ENCODE peak calls at places on chromosome 14, in nine cellular contexts. A is endothelial cell of umbilical vein; R is hepatocyte; I is MM.1S; Q is body of pancreas; S is CD8-positive, alpha-beta T cell; T is endodermal cell; H is left ventricle myocardium inferior; F is DND-41. G is an unnamed sample. For H3K9me3, the result is how much of the 10 kb centered on the place peaks cover.

GRCh38 chr14:99728231-99728920 is 44.3 kb downstream of the CYP46A1 start:
- DNase-seq in A (no peak), R (no peak), I (no peak), Q (peak), S (peak), T (peak), H (peak), F (no peak), G (no peak)

GRCh38 chr14:95686935-95687334 is 709 bp downstream of the TCL1B start:
- DNase-seq in A (no peak), R (no peak), I (no peak), Q (no peak), S (no peak), T (peak), H (no peak), F (no peak), G (no peak)

GRCh38 chr14:31787377-31787776 is 226.2 kb downstream of the NUBPL start:
- DNase-seq in A (no peak), R (no peak), I (no peak), Q (no peak), S (no peak), T (no peak), H (no peak), F (no peak), G (no peak)

GRCh38 chr14:61603736-61604135 is 91.6 kb upstream of the HIF1A start:
- DNase-seq in A (no peak), R (no peak), I (no peak), Q (no peak), S (no peak), T (no peak), H (no peak), F (no peak), G (no peak)

GRCh38 chr14:72645706-72646105 is 248.2 kb downstream of the DPF3 start:
- DNase-seq in A (no peak), R (no peak), I (no peak), Q (no peak), S (no peak), T (no peak), H (no peak), F (no peak), G (no peak)

GRCh38 chr14:36988568-36988967 is 183.8 kb downstream of the SLC25A21 start:
- DNase-seq in A (no peak), R (no peak), I (no peak), Q (no peak), S (no peak), T (no peak), H (no peak), F (no peak), G (no peak)

GRCh38 chr14:59175404-59175803 is 13.1 kb upstream of the DAAM1 start:
- DNase-seq in A (no peak), R (no peak), I (no peak), Q (no peak), S (no peak), T (no peak), H (no peak), F (no peak), G (no peak)

GRCh38 chr14:22339277-22339676 is 249.7 kb downstream of the DAD1 start:
- DNase-seq in A (no peak), R (no peak), I (no peak), Q (peak), S (no peak), T (no peak), H (peak), F (no peak), G (no peak)

GRCh38 chr14:104423715-104424405 is 155.7 kb upstream of the C14orf180 start:
- DNase-seq in A (no peak), R (no peak), I (no peak), Q (no peak), S (no peak), T (peak), H (no peak), F (no peak), G (no peak)

GRCh38 chr14:65332141-65332871 is 80.2 kb upstream of the FUT8 start:
- DNase-seq in A (peak), R (no peak), I (no peak), Q (no peak), S (no peak), T (no peak), H (no peak), F (no peak), G (no peak)

GRCh38 chr14:69693145-69693544 is 73.8 kb upstream of the SRSF5 start:
- DNase-seq in A (peak), R (no peak), I (peak), Q (peak), S (no peak), T (peak), H (peak), F (no peak), G (no peak)

GRCh38 chr14:86946446-86946845 is 1046.5 kb downstream of the GALC start:
- DNase-seq in A (no peak), R (no peak), I (no peak), Q (no peak), S (no peak), T (no peak), H (no peak), F (no peak), G (no peak)

GRCh38 chr14:25308244-25308643 is 258.3 kb upstream of the STXBP6 start:
- DNase-seq in A (no peak), R (no peak), I (no peak), Q (no peak), S (no peak), T (peak), H (no peak), F (no peak), G (no peak)

GRCh38 chr14:52802597-52802996 is 11.2 kb upstream of the GNPNAT1 start:
- DNase-seq in A (no peak), R (no peak), I (no peak), Q (no peak), S (no peak), T (no peak), H (no peak), F (no peak), G (no peak)

GRCh38 chr14:52797653-52798052 is 6.2 kb upstream of the GNPNAT1 start:
- DNase-seq in A (no peak), R (no peak), I (no peak), Q (no peak), S (no peak), T (no peak), H (no peak), F (no peak), G (no peak)

GRCh38 chr14:52798826-52799225 is 7.4 kb upstream of the GNPNAT1 start:
- DNase-seq in A (no peak), R (no peak), I (no peak), Q (no peak), S (no peak), T (no peak), H (no peak), F (no peak), G (no peak)

GRCh38 chr14:52801014-52801708 is 9.8 kb upstream of the GNPNAT1 start:
- DNase-seq in A (no peak), R (no peak), I (no peak), Q (no peak), S (no peak), T (no peak), H (no peak), F (no peak), G (no peak)
- TF ChIP-seq CTCF in A (no peak), R (no peak), I (no peak), Q (no peak), S (no peak), T (no peak), H (no peak), F (no peak), G (no peak)

GRCh38 chr14:52068741-52069616 is at the start of gene NID2:
- DNase-seq in A (peak), R (peak), I (no peak), Q (peak), S (peak), T (peak), H (peak), F (no peak), G (no peak)
- H3K27ac ChIP-seq in A (no peak), R (peak), I (no peak), Q (peak), S (no peak), T (no peak), H (peak), F (no peak), G (no peak)

GRCh38 chr14:105836160-105836559 is 309.8 kb downstream of the TMEM121 start:
- DNase-seq in A (no peak), R (no peak), I (no peak), Q (no peak), S (no peak), T (no peak), H (no peak), F (no peak), G (no peak)

GRCh38 chr14:105838591-105839424 is 312.4 kb downstream of the TMEM121 start:
- DNase-seq in A (no peak), R (no peak), I (no peak), Q (no peak), S (no peak), T (no peak), H (no peak), F (no peak), G (no peak)

GRCh38 chr14:105836730-105837129 is 310.3 kb downstream of the TMEM121 start:
- DNase-seq in A (no peak), R (no peak), I (no peak), Q (no peak), S (no peak), T (no peak), H (no peak), F (no peak), G (no peak)

GRCh38 chr14:105838107-105838506 is 311.7 kb downstream of the TMEM121 start:
- DNase-seq in A (no peak), R (no peak), I (no peak), Q (no peak), S (no peak), T (no peak), H (no peak), F (no peak), G (no peak)

DNA sequence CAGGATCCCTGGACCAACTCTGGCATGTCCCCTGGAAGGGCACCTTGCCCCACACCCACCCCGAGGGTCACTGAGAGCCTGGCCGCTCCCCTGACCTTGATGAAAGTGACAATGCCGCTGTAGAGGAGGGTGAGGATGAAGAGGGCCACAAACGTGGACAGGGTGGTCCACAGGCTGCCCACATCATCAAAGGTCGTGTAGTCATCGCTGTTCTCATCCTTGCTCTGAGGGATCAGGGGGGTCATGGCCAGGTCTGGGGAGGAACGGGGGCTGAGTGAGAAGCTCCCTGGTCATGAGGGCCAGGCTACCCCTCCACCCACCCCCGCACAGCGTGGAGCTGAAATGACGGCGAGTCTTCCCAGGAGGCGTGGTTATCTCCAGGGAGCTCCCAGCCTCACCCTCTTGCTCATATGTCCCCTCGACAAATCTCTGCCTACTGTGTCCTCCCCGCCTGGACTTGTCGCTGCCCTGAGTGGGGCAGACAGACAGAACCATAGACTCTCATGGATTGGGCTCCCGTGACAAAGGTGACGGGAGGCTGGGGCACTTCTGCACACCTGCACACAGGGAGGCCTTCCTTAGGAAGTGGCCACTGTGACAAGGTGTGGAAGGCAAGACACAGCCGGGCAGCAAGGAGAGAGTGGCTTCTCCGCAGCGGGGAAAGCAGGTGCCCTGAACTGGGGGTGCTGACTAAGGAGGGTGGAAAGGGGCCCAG is 311.1 kb downstream of the TMEM121 start:
- DNase-seq in A (no peak), R (no peak), I (no peak), Q (no peak), S (no peak), T (no peak), H (no peak), F (no peak), G (no peak)
- H3K9me3 ChIP-seq in A (under half), R (under half), I (under half), Q (under half), S (under half), T (half or more), H (under half), F (under half), G (under half)

GRCh38 chr14:100901391-100902183 is 1.9 kb downstream of the RTL1 start:
- DNase-seq in A (no peak), R (no peak), I (no peak), Q (peak), S (no peak), T (no peak), H (no peak), F (no peak), G (no peak)

GRCh38 chr14:100902295-100902694 is 1.2 kb downstream of the RTL1 start:
- DNase-seq in A (no peak), R (peak), I (no peak), Q (no peak), S (no peak), T (peak), H (no peak), F (no peak), G (no peak)

GRCh38 chr14:100899841-100900771 is 3.4 kb downstream of the RTL1 start:
- DNase-seq in A (peak), R (peak), I (no peak), Q (peak), S (no peak), T (peak), H (no peak), F (no peak), G (no peak)

GRCh38 chr14:100898935-100899840 is 4.3 kb downstream of the RTL1 start:
- DNase-seq in A (peak), R (peak), I (no peak), Q (peak), S (no peak), T (peak), H (peak), F (no peak), G (no peak)

DNA sequence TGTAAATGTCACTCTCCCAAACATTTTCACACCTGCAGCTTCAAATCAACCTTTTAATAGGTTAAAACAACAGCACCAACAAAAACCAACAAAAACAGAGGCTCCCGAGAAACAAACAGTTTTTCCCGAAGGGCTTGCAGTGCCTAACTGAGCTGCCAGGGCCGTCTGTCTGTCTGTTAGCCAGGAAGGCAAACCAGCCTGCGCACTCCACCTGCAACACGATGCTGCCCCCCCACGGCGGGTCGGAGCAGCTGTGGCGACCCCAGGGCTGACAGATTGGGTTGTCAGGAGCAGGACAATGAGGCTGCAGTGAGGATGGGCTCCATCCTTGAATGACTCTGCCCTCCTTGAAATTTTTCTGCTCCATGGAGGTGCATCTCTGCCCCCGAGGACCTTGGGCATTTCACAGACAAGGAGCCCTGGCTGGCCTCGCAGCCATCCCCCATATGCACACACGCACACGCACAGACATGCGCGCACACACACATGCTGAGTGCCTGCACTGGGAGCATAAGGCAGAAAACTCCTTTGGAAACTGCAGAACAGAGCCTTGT is 2.6 kb downstream of the RTL1 start:
- DNase-seq in A (peak), R (peak), I (no peak), Q (peak), S (no peak), T (peak), H (no peak), F (peak), G (no peak)
- TF ChIP-seq CTCF in A (peak), R (peak), I (no peak), Q (no peak), S (no peak), T (peak), H (no peak), F (peak), G (no peak)

DNA sequence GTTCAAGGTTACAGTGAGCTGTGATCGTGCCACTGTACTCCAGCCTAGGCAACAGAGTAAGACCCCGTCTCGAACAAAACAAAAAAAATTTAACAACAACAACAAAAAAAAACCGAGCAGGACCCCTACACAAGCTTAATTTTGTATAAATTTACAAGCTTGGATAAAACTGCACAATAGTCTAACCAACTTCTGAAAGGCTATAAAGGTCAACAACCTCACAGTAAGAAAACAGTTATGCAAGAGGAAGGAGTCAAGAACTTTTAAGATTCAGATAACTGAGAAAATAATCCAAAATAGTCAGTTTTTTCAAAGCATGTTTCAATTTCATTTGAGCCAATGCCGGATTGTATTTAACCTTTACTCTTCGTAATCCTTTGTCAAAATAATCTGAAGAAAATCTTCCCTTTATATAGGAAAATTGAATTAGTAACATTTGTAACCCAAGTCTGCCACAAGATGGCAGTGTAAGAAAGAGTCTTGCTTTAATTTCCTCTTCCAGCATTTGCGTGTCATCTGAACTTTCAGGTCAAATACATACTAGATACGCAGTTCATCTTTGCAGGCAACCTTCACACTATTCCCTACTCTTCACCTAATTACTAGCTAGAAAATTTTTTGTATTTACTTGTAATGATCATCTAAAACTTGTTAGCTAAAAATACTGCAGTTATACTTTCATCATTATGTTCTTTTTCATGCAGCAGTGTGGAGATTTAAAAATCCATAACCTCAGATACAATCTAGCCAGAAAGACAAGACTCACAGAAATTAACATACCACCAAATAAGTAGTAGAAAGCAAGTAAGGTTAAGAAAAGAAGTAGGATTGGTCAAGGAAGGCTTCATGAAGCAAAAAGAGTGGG is 5.8 kb downstream of the CCNB1IP1 start:
- DNase-seq in A (peak), R (peak), I (peak), Q (peak), S (peak), T (no peak), H (no peak), F (peak), G (no peak)
- H3K27ac ChIP-seq in A (no peak), R (peak), I (no peak), Q (peak), S (no peak), T (no peak), H (peak), F (no peak), G (no peak)